ENCODE peak calls at places on chromosomes 13 and 19, in ten cellular contexts. One of them, this sample, is unnamed.

GRCh38 chr13:52414963-52415362 is 9.0 kb upstream of the THSD1 start:
- DNase-seq in stimulated activated CD4-positive, alpha-beta T cell treated with anti-CD3 and anti-CD28 coated beads, Interleukin-1b, Interleukin-23, amount 100 ng/mL, for 24 hours: no peak
- DNase-seq in NCI-H1694 treated with DMSO at 0.1 percent for 48 hours: no peak
- DNase-seq in ELR: peak
- DNase-seq in AML-193: no peak
- DNase-seq in small intestine: no peak
- DNase-seq in non-pigmented ciliary epithelial cell: peak
- DNase-seq in AG08396: peak
- DNase-seq in retinal pigment epithelial cell: no peak
- DNase-seq in stimulated activated CD8-positive, alpha-beta memory T cell treated with anti-CD3 and anti-CD28 coated beads, Interleukin-7, amount 100 ng/mL, for 1 hour: no peak
- DNase-seq in this sample: no peak

GRCh38 chr13:62525652-62526051 is 1110.0 kb upstream of the PCDH20 start:
- DNase-seq in ELR: no peak
- DNase-seq in AML-193: no peak
- DNase-seq in retinal pigment epithelial cell: no peak
- DNase-seq in NCI-H1694 treated with DMSO at 0.1 percent for 48 hours: no peak
- DNase-seq in AG08396: no peak
- DNase-seq in stimulated activated CD8-positive, alpha-beta memory T cell treated with anti-CD3 and anti-CD28 coated beads, Interleukin-7, amount 100 ng/mL, for 1 hour: no peak
- DNase-seq in non-pigmented ciliary epithelial cell: no peak
- DNase-seq in small intestine: no peak
- DNase-seq in stimulated activated CD4-positive, alpha-beta T cell treated with anti-CD3 and anti-CD28 coated beads, Interleukin-1b, Interleukin-23, amount 100 ng/mL, for 24 hours: no peak
- DNase-seq in this sample: no peak

GRCh38 chr19:35142531-35143230 is 374 bp upstream of the FXYD7 start:
- DNase-seq in stimulated activated CD8-positive, alpha-beta memory T cell treated with anti-CD3 and anti-CD28 coated beads, Interleukin-7, amount 100 ng/mL, for 1 hour: peak
- DNase-seq in stimulated activated CD4-positive, alpha-beta T cell treated with anti-CD3 and anti-CD28 coated beads, Interleukin-1b, Interleukin-23, amount 100 ng/mL, for 24 hours: no peak
- DNase-seq in small intestine: peak
- DNase-seq in ELR: peak
- DNase-seq in non-pigmented ciliary epithelial cell: no peak
- DNase-seq in AG08396: peak
- DNase-seq in AML-193: peak
- DNase-seq in NCI-H1694 treated with DMSO at 0.1 percent for 48 hours: peak
- DNase-seq in retinal pigment epithelial cell: no peak
- DNase-seq in this sample: no peak

GRCh38 chr19:48274173-48274572 is 4.3 kb downstream of the ZNF114 start:
- DNase-seq in stimulated activated CD8-positive, alpha-beta memory T cell treated with anti-CD3 and anti-CD28 coated beads, Interleukin-7, amount 100 ng/mL, for 1 hour: no peak
- DNase-seq in AG08396: peak
- DNase-seq in non-pigmented ciliary epithelial cell: no peak
- DNase-seq in AML-193: no peak
- DNase-seq in stimulated activated CD4-positive, alpha-beta T cell treated with anti-CD3 and anti-CD28 coated beads, Interleukin-1b, Interleukin-23, amount 100 ng/mL, for 24 hours: no peak
- DNase-seq in retinal pigment epithelial cell: no peak
- DNase-seq in small intestine: no peak
- DNase-seq in NCI-H1694 treated with DMSO at 0.1 percent for 48 hours: no peak
- DNase-seq in ELR: peak
- DNase-seq in this sample: no peak

GRCh38 chr19:34041922-34042521 is 130.3 kb upstream of the LSM14A start:
- DNase-seq in AML-193: peak
- DNase-seq in AG08396: peak
- DNase-seq in non-pigmented ciliary epithelial cell: no peak
- DNase-seq in retinal pigment epithelial cell: no peak
- DNase-seq in ELR: peak
- DNase-seq in stimulated activated CD8-positive, alpha-beta memory T cell treated with anti-CD3 and anti-CD28 coated beads, Interleukin-7, amount 100 ng/mL, for 1 hour: peak
- DNase-seq in stimulated activated CD4-positive, alpha-beta T cell treated with anti-CD3 and anti-CD28 coated beads, Interleukin-1b, Interleukin-23, amount 100 ng/mL, for 24 hours: peak
- DNase-seq in NCI-H1694 treated with DMSO at 0.1 percent for 48 hours: peak
- DNase-seq in small intestine: peak
- DNase-seq in this sample: no peak

GRCh38 chr13:50386527-50387123 is 371.4 kb downstream of the KCNRG start:
- DNase-seq in non-pigmented ciliary epithelial cell: no peak
- DNase-seq in AG08396: peak
- DNase-seq in small intestine: no peak
- DNase-seq in stimulated activated CD8-positive, alpha-beta memory T cell treated with anti-CD3 and anti-CD28 coated beads, Interleukin-7, amount 100 ng/mL, for 1 hour: no peak
- DNase-seq in retinal pigment epithelial cell: no peak
- DNase-seq in stimulated activated CD4-positive, alpha-beta T cell treated with anti-CD3 and anti-CD28 coated beads, Interleukin-1b, Interleukin-23, amount 100 ng/mL, for 24 hours: no peak
- DNase-seq in AML-193: no peak
- DNase-seq in NCI-H1694 treated with DMSO at 0.1 percent for 48 hours: peak
- DNase-seq in ELR: no peak
- DNase-seq in this sample: no peak

GRCh38 chr13:41029629-41030028 is 10.5 kb upstream of the ELF1 start:
- DNase-seq in retinal pigment epithelial cell: no peak
- DNase-seq in AML-193: peak
- DNase-seq in AG08396: no peak
- DNase-seq in stimulated activated CD4-positive, alpha-beta T cell treated with anti-CD3 and anti-CD28 coated beads, Interleukin-1b, Interleukin-23, amount 100 ng/mL, for 24 hours: no peak
- DNase-seq in stimulated activated CD8-positive, alpha-beta memory T cell treated with anti-CD3 and anti-CD28 coated beads, Interleukin-7, amount 100 ng/mL, for 1 hour: no peak
- DNase-seq in non-pigmented ciliary epithelial cell: no peak
- DNase-seq in ELR: peak
- DNase-seq in small intestine: no peak
- DNase-seq in NCI-H1694 treated with DMSO at 0.1 percent for 48 hours: no peak
- DNase-seq in this sample: no peak

GRCh38 chr19:46840157-46840942 is 10.3 kb downstream of the AP2S1 start:
- DNase-seq in stimulated activated CD8-positive, alpha-beta memory T cell treated with anti-CD3 and anti-CD28 coated beads, Interleukin-7, amount 100 ng/mL, for 1 hour: no peak
- DNase-seq in stimulated activated CD4-positive, alpha-beta T cell treated with anti-CD3 and anti-CD28 coated beads, Interleukin-1b, Interleukin-23, amount 100 ng/mL, for 24 hours: peak
- DNase-seq in small intestine: peak
- DNase-seq in retinal pigment epithelial cell: no peak
- DNase-seq in AG08396: peak
- DNase-seq in NCI-H1694 treated with DMSO at 0.1 percent for 48 hours: peak
- DNase-seq in non-pigmented ciliary epithelial cell: no peak
- DNase-seq in AML-193: peak
- DNase-seq in ELR: peak
- DNase-seq in this sample: no peak

GRCh38 chr19:872266-872951 is 12.9 kb downstream of the CFD start:
- DNase-seq in stimulated activated CD8-positive, alpha-beta memory T cell treated with anti-CD3 and anti-CD28 coated beads, Interleukin-7, amount 100 ng/mL, for 1 hour: peak
- DNase-seq in AML-193: no peak
- DNase-seq in non-pigmented ciliary epithelial cell: no peak
- DNase-seq in AG08396: peak
- DNase-seq in small intestine: peak
- DNase-seq in NCI-H1694 treated with DMSO at 0.1 percent for 48 hours: no peak
- DNase-seq in ELR: peak
- DNase-seq in stimulated activated CD4-positive, alpha-beta T cell treated with anti-CD3 and anti-CD28 coated beads, Interleukin-1b, Interleukin-23, amount 100 ng/mL, for 24 hours: peak
- DNase-seq in retinal pigment epithelial cell: no peak
- DNase-seq in this sample: no peak

GRCh38 chr19:46132508-46133100 is 8.1 kb upstream of the IGFL3 start:
- DNase-seq in AML-193: no peak
- DNase-seq in NCI-H1694 treated with DMSO at 0.1 percent for 48 hours: no peak
- DNase-seq in stimulated activated CD8-positive, alpha-beta memory T cell treated with anti-CD3 and anti-CD28 coated beads, Interleukin-7, amount 100 ng/mL, for 1 hour: no peak
- DNase-seq in ELR: no peak
- DNase-seq in AG08396: no peak
- DNase-seq in small intestine: no peak
- DNase-seq in non-pigmented ciliary epithelial cell: no peak
- DNase-seq in stimulated activated CD4-positive, alpha-beta T cell treated with anti-CD3 and anti-CD28 coated beads, Interleukin-1b, Interleukin-23, amount 100 ng/mL, for 24 hours: no peak
- DNase-seq in retinal pigment epithelial cell: no peak
- DNase-seq in this sample: no peak

GRCh38 chr19:55809381-55810058 is 22.3 kb downstream of the NLRP11 start:
- DNase-seq in non-pigmented ciliary epithelial cell: no peak
- DNase-seq in small intestine: peak
- DNase-seq in retinal pigment epithelial cell: no peak
- DNase-seq in ELR: peak
- DNase-seq in stimulated activated CD8-positive, alpha-beta memory T cell treated with anti-CD3 and anti-CD28 coated beads, Interleukin-7, amount 100 ng/mL, for 1 hour: no peak
- DNase-seq in stimulated activated CD4-positive, alpha-beta T cell treated with anti-CD3 and anti-CD28 coated beads, Interleukin-1b, Interleukin-23, amount 100 ng/mL, for 24 hours: no peak
- DNase-seq in AG08396: peak
- DNase-seq in NCI-H1694 treated with DMSO at 0.1 percent for 48 hours: peak
- DNase-seq in AML-193: peak
- DNase-seq in this sample: no peak